ENCODE peak calls at places on chromosomes 6 and 20, in five cellular contexts. E, L, H, K and O are unnamed samples. For H3K4me1, the result is how much of the 10 kb centered on the place peaks cover.

GRCh38 chr6:131134950-131135243 is 370 bp upstream of the AKAP7 start:
- DNase-seq in E (no peak), H (no peak), K (no peak), L (no peak), O (no peak)

GRCh38 chr6:56329296-56330050 is 82.1 kb upstream of the COL21A1 start:
- DNase-seq in L (no peak), E (no peak), K (no peak), H (no peak), O (no peak)

GRCh38 chr6:168212322-168212721 is 107.3 kb downstream of the DACT2 start:
- DNase-seq in H (no peak), K (no peak), L (no peak), E (no peak), O (peak)

GRCh38 chr20:37598611-37599342 is 71.1 kb upstream of the BLCAP start:
- DNase-seq in H (no peak), L (no peak), E (no peak), K (no peak), O (no peak)

GRCh38 chr6:42659806-42660205 is 62.6 kb downstream of the PRPH2 start:
- DNase-seq in K (no peak), L (no peak), H (no peak), E (no peak), O (no peak)

GRCh38 chr6:136201735-136202134 is 48.4 kb downstream of the MTFR2 start:
- DNase-seq in K (no peak), L (no peak), E (no peak), H (no peak), O (no peak)

GRCh38 chr6:67593247-67593646 is 1041.8 kb upstream of the ADGRB3 start:
- DNase-seq in H (no peak), K (no peak), L (no peak), E (no peak), O (no peak)

GRCh38 chr20:41182296-41183212 is 45.2 kb downstream of the PLCG1 start:
- DNase-seq in K (no peak), E (peak), H (peak), L (no peak), O (no peak)

DNA sequence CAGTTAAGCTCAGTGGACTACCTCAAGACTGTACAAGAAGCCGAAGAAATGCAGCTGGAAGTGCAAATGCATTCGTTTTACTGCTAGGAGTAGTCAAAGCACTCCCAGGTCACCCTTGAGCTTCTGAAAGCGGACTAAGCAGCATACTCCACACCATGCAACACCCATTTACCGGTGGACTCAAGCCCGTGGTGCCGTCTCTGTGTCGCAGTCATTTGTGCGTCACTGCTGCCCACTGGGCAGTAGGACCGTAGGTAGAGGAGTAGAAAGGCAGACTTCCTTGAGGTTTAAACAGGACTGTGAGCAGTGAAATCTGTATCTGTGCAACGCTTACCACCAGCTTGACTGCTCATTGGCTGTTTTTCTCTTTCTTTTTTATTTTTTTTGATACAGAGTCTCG is 89.0 kb upstream of the FAM8A1 start:
- DNase-seq in K (no peak), E (no peak), L (no peak), H (no peak), O (no peak)
- H3K4me1 ChIP-seq in K (under half), E (under half), L (under half), H (under half), O (under half)

DNA sequence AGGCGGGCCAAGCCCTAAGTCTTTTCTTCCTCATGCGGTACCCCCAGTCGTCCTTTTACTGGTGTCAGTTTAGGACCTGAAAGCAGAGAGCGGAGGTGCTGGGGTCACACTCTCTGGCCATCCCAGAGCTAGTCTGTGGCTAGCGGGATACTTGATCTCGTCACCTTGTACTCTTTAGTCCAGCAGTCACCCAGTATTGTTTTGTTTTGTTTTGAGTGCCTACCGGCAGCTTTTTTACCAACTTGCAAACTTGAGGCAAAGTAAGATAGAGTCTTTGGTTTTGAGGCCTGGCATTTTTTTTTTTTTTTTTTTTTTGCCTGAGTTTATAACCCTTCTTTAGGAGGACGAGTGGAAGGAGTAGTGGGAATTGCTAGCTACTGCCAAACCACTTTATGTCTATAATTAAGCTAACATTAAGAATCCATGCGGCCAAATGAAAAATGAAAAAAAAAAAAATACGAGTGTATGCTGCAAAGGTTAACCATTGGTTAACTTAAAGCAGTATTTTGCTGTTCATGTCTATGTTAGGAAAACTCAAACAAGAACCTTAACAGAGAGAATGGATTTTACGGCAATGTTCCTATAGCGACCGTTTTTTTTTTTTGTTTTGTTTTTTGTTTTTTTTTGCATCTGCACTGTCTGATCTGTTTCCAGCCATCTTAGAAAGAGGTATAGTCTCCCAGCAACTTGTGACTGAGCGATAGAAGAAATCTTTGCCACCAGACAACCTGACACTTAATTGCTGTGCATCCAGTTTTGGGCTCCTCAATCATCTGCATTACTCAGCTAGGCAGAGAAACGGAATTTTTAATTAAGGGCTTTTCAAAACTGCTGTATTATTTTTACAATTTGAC is 56.8 kb downstream of the FAM217A start:
- DNase-seq in E (no peak), H (no peak), L (no peak), K (no peak), O (no peak)
- H3K4me1 ChIP-seq in E (half or more), H (under half), L (under half), K (under half), O (under half)

GRCh38 chr20:44187763-44188709 is 1.0 kb upstream of the JPH2 start:
- DNase-seq in H (peak), K (no peak), E (no peak), L (no peak), O (peak)
- H3K4me1 ChIP-seq in H (under half), K (under half), E (under half), L (under half), O (under half)

GRCh38 chr20:47940101-47940813 is 155.0 kb upstream of the SULF2 start:
- DNase-seq in E (no peak), L (no peak), H (no peak), K (no peak), O (no peak)
- H3K4me1 ChIP-seq in E (under half), L (under half), H (under half), K (under half), O (under half)